ENCODE peak calls at places on chromosomes 7 and 10, in nine cellular contexts. U, N, I, X, D, V, Z, L and A are unnamed samples. For H3K4me1, the result is how much of the 10 kb centered on the place peaks cover.

GRCh38 chr10:8103543-8103942 is 49.1 kb downstream of the GATA3 start:
- DNase-seq in U (no peak), X (no peak), N (no peak), Z (no peak), D (no peak), I (no peak), V (no peak), L (no peak), A (no peak)

GRCh38 chr10:121159670-121160069 is 308.5 kb downstream of the WDR11 start:
- DNase-seq in I (no peak), X (no peak), V (no peak), Z (no peak), L (no peak), U (no peak), D (no peak), N (no peak), A (no peak)

GRCh38 chr7:142553216-142553615 is 196.1 kb upstream of the PRSS1 start:
- DNase-seq in L (no peak), X (no peak), I (no peak), Z (no peak), D (no peak), N (no peak), V (no peak), U (no peak), A (no peak)

GRCh38 chr7:65387893-65388292 is 14.2 kb downstream of the ZNF92 start:
- DNase-seq in N (no peak), X (no peak), D (no peak), U (peak), L (no peak), Z (no peak), V (no peak), I (no peak), A (no peak)

GRCh38 chr7:100629117-100629711 is 12.1 kb downstream of the TFR2 start:
- DNase-seq in L (no peak), U (no peak), Z (no peak), I (peak), X (no peak), V (peak), N (no peak), D (peak), A (no peak)

GRCh38 chr7:139646566-139646965 is 123.1 kb downstream of the CLEC2L start:
- DNase-seq in D (no peak), Z (no peak), U (no peak), N (no peak), V (no peak), L (no peak), I (no peak), X (no peak), A (no peak)

GRCh38 chr10:33441561-33441960 is 107.1 kb upstream of the NRP1 start:
- DNase-seq in Z (no peak), N (no peak), V (no peak), L (no peak), D (no peak), I (no peak), U (no peak), X (no peak), A (no peak)

GRCh38 chr10:43006490-43006889 is 70.4 kb upstream of the RET start:
- DNase-seq in X (no peak), U (no peak), I (no peak), D (no peak), V (no peak), N (no peak), L (no peak), Z (no peak), A (no peak)

GRCh38 chr10:3173173-3173878 is 744 bp upstream of the PITRM1 start:
- DNase-seq in V (peak), X (no peak), L (no peak), Z (no peak), I (peak), U (no peak), D (peak), N (peak), A (peak)

GRCh38 chr10:91785851-91786250 is 12.4 kb upstream of the TNKS2 start:
- DNase-seq in Z (no peak), U (no peak), X (no peak), N (no peak), V (no peak), D (no peak), I (no peak), L (no peak), A (no peak)

GRCh38 chr7:87411186-87411585 is 64.3 kb downstream of the ABCB4 start:
- DNase-seq in L (no peak), Z (no peak), I (no peak), N (no peak), U (no peak), D (no peak), V (no peak), X (no peak), A (no peak)

GRCh38 chr7:54991341-54991740 is 27.5 kb upstream of the EGFR start:
- DNase-seq in V (no peak), L (no peak), X (no peak), I (no peak), U (no peak), D (no peak), N (no peak), Z (no peak), A (no peak)

GRCh38 chr7:105277341-105277740 is 111.4 kb downstream of the SRPK2 start:
- DNase-seq in Z (no peak), D (no peak), U (no peak), V (no peak), L (no peak), I (no peak), N (no peak), X (no peak), A (no peak)

GRCh38 chr10:116015922-116016321 is 257.1 kb downstream of the GFRA1 start:
- DNase-seq in N (no peak), Z (no peak), U (no peak), L (no peak), I (no peak), V (no peak), X (no peak), D (no peak), A (no peak)

GRCh38 chr10:1358860-1359598 is 302.8 kb downstream of the WDR37 start:
- DNase-seq in X (no peak), N (no peak), D (no peak), I (no peak), U (no peak), L (no peak), Z (no peak), V (no peak), A (no peak)

GRCh38 chr10:58651040-58651439 is 138.4 kb downstream of the BICC1 start:
- DNase-seq in X (no peak), U (no peak), N (no peak), D (no peak), L (no peak), V (no peak), I (no peak), Z (no peak), A (no peak)

GRCh38 chr10:3010819-3011422 is 56.4 kb upstream of the PFKP start:
- DNase-seq in U (no peak), I (no peak), N (no peak), L (peak), V (no peak), D (no peak), Z (no peak), X (no peak), A (no peak)

GRCh38 chr7:44377681-44378421 is 52.5 kb upstream of the CAMK2B start:
- DNase-seq in X (no peak), L (no peak), N (peak), D (no peak), V (no peak), Z (no peak), U (peak), I (no peak), A (no peak)

DNA sequence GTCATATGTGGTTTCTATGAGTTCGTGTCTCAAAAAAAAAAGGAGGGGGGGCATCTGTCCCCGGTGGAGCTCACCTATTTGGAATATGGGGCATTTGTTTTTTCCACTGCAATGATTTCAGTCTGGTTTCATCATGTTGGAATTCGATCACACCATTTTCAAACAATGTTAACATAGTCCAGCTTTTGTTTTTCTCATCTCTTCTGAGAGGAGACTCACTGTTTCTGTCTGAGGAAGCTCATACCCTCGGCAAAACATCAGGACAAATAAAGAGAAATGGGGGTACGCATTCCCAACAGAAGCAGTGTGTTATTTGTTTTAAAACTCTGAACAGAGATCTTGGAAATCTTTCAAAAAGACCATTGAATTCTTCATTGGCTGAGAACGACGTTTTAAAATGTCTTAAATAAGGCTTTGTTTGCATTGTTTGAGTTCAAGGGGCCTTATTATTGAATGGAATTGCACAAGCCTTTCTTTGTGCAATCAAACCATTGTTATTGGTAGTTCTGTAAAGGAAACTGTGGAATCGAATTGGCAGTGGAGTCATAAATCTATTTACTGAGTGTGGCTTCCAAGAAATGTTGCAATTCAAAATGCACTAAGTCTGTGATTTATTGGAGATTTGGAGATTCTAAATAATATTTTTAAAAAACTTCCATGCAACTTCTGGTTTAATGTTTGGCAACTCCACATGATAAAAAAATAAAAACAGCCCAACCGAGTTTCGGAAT is 173.1 kb downstream of the RTKN2 start:
- DNase-seq in U (no peak), D (no peak), N (no peak), V (no peak), X (no peak), Z (peak), L (peak), I (no peak), A (no peak)
- TF ChIP-seq POLR2AphosphoS5 in U (no peak), D (no peak), N (no peak), V (no peak), X (peak), Z (no peak), L (no peak), I (no peak), A (no peak)

GRCh38 chr10:21516270-21517131 is 9.0 kb downstream of the SKIDA1 start:
- DNase-seq in D (peak), V (no peak), I (peak), Z (peak), X (peak), L (no peak), N (peak), U (no peak), A (no peak)
- TF ChIP-seq POLR2A in D (no peak), V (no peak), I (no peak), Z (no peak), X (no peak), L (no peak), N (no peak), U (no peak), A (no peak)

GRCh38 chr10:12629767-12630165 is 280.4 kb downstream of the CAMK1D start:
- DNase-seq in U (no peak), X (no peak), Z (no peak), N (no peak), D (no peak), L (no peak), V (no peak), I (no peak), A (peak)

GRCh38 chr10:12631216-12631615 is 281.9 kb downstream of the CAMK1D start:
- DNase-seq in I (no peak), N (no peak), Z (no peak), X (no peak), D (no peak), L (peak), U (no peak), V (no peak), A (no peak)

GRCh38 chr10:12634532-12634931 is 285.2 kb downstream of the CAMK1D start:
- DNase-seq in U (no peak), I (no peak), D (no peak), V (no peak), X (no peak), N (no peak), L (no peak), Z (no peak), A (no peak)

GRCh38 chr10:12633776-12634390 is 284.5 kb downstream of the CAMK1D start:
- DNase-seq in U (no peak), Z (no peak), V (no peak), L (no peak), D (no peak), I (no peak), N (no peak), X (no peak), A (no peak)

DNA sequence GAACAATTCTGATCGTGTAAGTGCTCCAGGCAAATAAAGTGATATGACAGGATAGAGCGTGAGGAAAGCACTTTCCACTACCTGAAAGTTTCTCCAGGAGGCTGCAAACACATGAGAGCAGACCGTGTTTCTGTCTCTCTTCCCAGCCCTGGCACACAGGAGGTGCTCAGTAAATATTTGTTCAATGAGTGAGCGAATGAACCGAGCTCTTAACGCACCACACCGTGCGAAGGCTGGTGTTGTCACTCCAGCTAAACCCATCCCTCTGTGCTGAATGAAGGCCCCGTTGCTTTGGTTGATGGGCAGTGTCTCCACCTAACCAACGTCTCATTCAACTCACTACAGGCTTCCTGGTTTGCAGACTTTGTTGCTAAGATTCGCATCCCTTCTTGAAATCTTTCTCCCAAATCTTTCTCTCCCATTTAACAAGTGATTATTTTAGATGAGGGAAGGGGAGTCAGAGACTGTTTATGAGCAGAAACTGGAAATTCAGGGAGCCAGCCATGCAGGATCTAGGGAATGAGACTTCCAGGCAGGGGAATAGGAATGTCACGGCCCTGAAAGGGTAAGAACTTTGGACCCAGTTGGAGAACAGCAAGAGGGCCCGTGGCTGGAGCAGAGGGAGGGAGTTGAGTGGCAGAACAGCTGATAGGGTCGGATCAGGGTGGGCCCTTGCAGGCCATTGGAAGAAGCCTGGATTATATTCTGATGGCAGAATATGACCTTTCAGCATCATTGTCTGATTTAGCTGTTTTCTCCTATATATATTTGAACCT is 282.6 kb downstream of the CAMK1D start:
- DNase-seq in U (no peak), Z (no peak), D (no peak), I (no peak), L (peak), V (no peak), X (no peak), N (no peak), A (no peak)
- H3K4me1 ChIP-seq in U (under half), Z (under half), D (under half), I (under half), L (under half), V (under half), X (under half), N (under half), A (under half)

DNA sequence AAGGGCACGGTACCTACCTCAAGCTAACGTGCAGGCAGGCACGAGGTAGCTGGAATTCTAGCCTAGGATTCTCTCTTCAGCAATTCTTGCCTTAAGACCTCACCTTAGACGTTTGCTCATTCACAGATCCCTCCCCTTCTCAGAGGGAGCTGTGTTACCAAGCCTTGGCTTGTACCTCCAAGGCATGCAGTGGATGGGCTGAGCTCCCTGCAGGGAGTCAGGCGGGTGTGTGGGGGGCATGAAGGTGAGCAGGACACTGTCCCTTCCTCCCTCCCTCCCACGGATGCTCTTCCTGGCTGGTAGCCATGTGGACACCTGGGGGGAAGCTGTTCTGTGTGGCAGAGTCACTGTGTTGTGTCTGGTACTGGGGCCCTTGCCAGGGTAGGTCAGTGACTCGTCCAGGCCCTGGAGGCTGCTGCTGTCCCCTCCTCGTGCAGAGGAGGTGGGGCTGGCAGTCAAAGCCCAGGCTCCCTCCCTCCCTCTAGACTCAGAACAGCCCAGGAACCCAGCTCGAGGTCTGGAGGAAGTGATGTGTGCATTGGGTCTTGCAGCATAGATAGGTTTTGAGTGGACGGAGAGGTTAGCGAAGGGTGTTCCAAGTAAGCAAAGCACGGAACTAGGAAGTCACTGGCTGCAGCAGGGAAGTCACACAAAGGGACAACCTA is 222.2 kb upstream of the SH2B2 start:
- DNase-seq in D (peak), Z (no peak), V (no peak), I (no peak), X (peak), U (no peak), N (peak), L (no peak), A (no peak)
- TF ChIP-seq POLR2AphosphoS5 in D (no peak), Z (no peak), V (no peak), I (no peak), X (no peak), U (no peak), N (peak), L (no peak), A (no peak)

DNA sequence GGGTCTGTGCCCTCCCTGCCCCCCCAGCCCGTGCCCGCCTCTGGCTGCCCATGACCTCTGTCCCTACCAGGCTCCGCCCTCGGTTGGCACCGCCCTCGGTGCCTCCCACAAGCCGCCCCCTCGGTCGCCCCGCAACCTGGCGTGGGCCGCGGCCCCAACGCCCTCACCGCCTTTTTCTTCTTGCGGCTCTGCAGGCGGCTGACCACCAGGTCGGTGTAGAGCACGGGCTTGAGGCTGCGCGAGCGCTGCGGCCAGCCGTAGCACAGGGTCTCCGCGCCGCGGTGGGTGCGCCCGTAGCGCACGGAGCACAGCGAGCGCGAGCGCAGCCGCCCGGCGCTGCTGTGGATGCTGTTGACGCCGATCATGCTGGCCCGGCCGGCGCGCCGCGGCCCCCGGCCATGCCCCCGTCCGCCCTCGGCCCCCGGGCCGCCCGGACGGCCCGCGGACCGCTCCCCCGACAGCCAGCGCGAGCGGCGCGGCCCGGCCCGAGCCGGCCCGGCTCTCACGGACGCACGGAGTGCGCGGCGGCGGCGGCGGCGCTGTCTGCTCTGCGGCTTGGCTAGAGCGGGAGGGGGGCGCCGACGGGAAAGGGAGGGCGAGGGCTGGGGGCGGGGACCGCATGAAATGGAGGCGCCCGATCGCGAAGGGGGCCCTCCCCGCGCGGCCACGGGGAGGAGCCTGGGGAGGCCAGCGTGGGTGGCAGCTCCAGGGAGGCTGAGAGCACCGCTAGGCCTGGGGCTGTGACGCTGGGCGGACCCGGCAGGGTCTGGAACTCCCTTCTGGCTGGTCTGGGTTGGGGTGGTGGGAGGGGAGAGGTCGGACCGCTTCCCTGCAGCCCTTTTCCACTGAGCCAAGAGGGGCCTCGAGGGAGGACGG is 9.6 kb downstream of the PSD start:
- DNase-seq in L (no peak), X (peak), D (peak), V (no peak), Z (no peak), I (no peak), N (peak), U (no peak), A (peak)
- TF ChIP-seq POLR2A in L (no peak), X (peak), D (no peak), V (no peak), Z (no peak), I (no peak), N (no peak), U (peak), A (no peak)

GRCh38 chr10:87594864-87595263 is 64.8 kb upstream of the PAPSS2 start:
- DNase-seq in V (no peak), Z (no peak), I (no peak), N (no peak), U (no peak), X (no peak), D (no peak), L (no peak), A (no peak)
- H3K4me1 ChIP-seq in V (under half), Z (under half), I (under half), N (under half), U (under half), X (under half), D (under half), L (half or more), A (under half)

GRCh38 chr10:114356786-114357588 is 47.3 kb downstream of the AFAP1L2 start:
- DNase-seq in V (no peak), L (no peak), U (no peak), N (no peak), X (no peak), Z (peak), D (no peak), I (no peak), A (no peak)
- TF ChIP-seq POLR2AphosphoS5 in V (no peak), L (no peak), U (no peak), N (no peak), X (peak), Z (no peak), D (no peak), I (no peak), A (no peak)